ENCODE peak calls at places on chromosomes 6 and 20, in seven cellular contexts. U is H9, O is OCI-LY7, W is H1, D is HCT116, K is Karpas-422, E is endothelial cell of umbilical vein. G is an unnamed sample. For H3K4me1, the result is how much of the 10 kb centered on the place peaks cover.

GRCh38 chr6:105453968-105454367 is 51.1 kb upstream of the PREP start:
- DNase-seq in U (no peak), O (no peak), D (no peak), K (no peak), E (no peak), W (no peak), G (no peak)

GRCh38 chr20:49380245-49380875 is 102.1 kb downstream of the KCNB1 start:
- DNase-seq in U (peak), K (no peak), W (no peak), E (no peak), O (no peak), D (no peak), G (peak)

GRCh38 chr6:30493643-30494250 is 4.4 kb downstream of the HLA-E start:
- DNase-seq in W (no peak), E (peak), U (peak), O (no peak), D (no peak), K (peak), G (peak)

GRCh38 chr6:136114661-136115060 is 135.4 kb downstream of the MTFR2 start:
- DNase-seq in U (no peak), W (no peak), K (no peak), D (no peak), O (no peak), E (no peak), G (no peak)

GRCh38 chr6:29965873-29966601 is 23.7 kb downstream of the HLA-A start:
- DNase-seq in W (no peak), D (peak), U (peak), K (peak), E (peak), O (peak), G (peak)

GRCh38 chr6:101830501-101831031 is 437.1 kb downstream of the GRIK2 start:
- DNase-seq in D (no peak), W (no peak), O (no peak), K (no peak), E (no peak), U (no peak), G (peak)

GRCh38 chr6:8139451-8139850 is 37.1 kb upstream of the EEF1E1 start:
- DNase-seq in W (no peak), K (no peak), O (no peak), U (no peak), E (no peak), D (no peak), G (no peak)

GRCh38 chr6:133705731-133706130 is 183.2 kb upstream of the TCF21 start:
- DNase-seq in U (no peak), K (no peak), O (no peak), E (no peak), D (no peak), W (no peak), G (no peak)

GRCh38 chr6:73375216-73375615 is 5.5 kb upstream of the OOEP start:
- DNase-seq in K (no peak), U (no peak), D (no peak), O (no peak), W (no peak), E (no peak), G (no peak)

GRCh38 chr20:61437280-61438206 is 185.5 kb downstream of the CDH4 start:
- DNase-seq in W (no peak), O (no peak), K (no peak), E (no peak), D (no peak), U (peak), G (peak)

GRCh38 chr20:53736122-53736756 is 142.6 kb upstream of the ZNF217 start:
- DNase-seq in K (no peak), U (no peak), D (no peak), E (no peak), W (no peak), O (no peak), G (no peak)

GRCh38 chr6:111552241-111552744 is 53.4 kb downstream of the TRAF3IP2 start:
- DNase-seq in K (no peak), W (peak), D (no peak), U (peak), O (no peak), E (peak), G (peak)

GRCh38 chr20:1623501-1624250 is 3.9 kb upstream of the SIRPB1 start:
- DNase-seq in W (no peak), U (no peak), O (no peak), D (no peak), E (peak), K (no peak), G (no peak)

GRCh38 chr6:136524936-136525413 is 25.2 kb downstream of the MAP7 start:
- DNase-seq in D (no peak), U (no peak), O (no peak), W (no peak), K (no peak), E (no peak), G (no peak)

GRCh38 chr20:21702553-21703467 is 2.7 kb upstream of the PAX1 start:
- DNase-seq in U (peak), K (peak), W (no peak), O (no peak), D (no peak), E (peak), G (peak)

GRCh38 chr6:15065603-15066002 is 180.3 kb upstream of the JARID2 start:
- DNase-seq in D (no peak), E (no peak), U (no peak), K (no peak), O (no peak), W (no peak), G (no peak)

GRCh38 chr20:44736170-44737021 is 9.3 kb upstream of the KCNK15 start:
- DNase-seq in K (peak), D (peak), W (peak), U (peak), E (peak), O (peak), G (peak)

GRCh38 chr20:5870462-5871021 is 79.8 kb downstream of the TRMT6 start:
- DNase-seq in E (no peak), U (no peak), O (no peak), K (no peak), W (no peak), D (no peak), G (no peak)

GRCh38 chr6:84921891-84922290 is 157.5 kb upstream of the TBX18 start:
- DNase-seq in W (no peak), U (no peak), D (no peak), E (no peak), O (no peak), K (no peak), G (peak)

DNA sequence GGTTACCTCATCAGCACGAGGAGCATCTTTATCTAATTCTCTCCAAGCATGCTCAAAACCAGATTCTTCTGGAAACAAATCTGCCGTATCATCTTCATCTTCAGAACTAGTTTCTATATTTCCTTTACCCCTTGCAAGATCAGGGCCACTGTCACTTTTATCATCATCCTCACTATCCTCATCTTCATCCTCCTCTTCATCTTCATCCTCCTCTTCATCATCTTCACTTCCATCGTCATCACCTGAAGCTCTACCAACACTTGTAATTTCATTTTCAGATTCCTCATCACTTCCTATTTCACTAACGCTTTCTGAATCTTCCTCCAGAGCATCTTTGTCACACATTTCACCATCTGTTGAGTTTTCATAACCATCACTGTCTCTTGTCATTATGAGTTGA is 8.9 kb downstream of the ESF1 start:
- DNase-seq in W (no peak), E (no peak), D (no peak), U (no peak), O (no peak), K (no peak), G (no peak)
- H3K4me2 ChIP-seq in W (no peak), E (no peak), D (no peak), U (no peak), O (no peak), K (no peak), G (no peak)

GRCh38 chr20:15507151-15507550 is 1066.1 kb downstream of the KIF16B start:
- DNase-seq in D (no peak), K (no peak), W (no peak), U (no peak), E (no peak), O (no peak), G (no peak)
- H3K4me1 ChIP-seq in D (under half), K (under half), W (under half), U (under half), E (under half), O (under half), G (under half)

GRCh38 chr6:168459572-168459971 is 18.6 kb downstream of the SMOC2 start:
- DNase-seq in D (no peak), E (no peak), W (no peak), U (no peak), O (no peak), K (no peak), G (no peak)

GRCh38 chr6:168455847-168456530 is 15.0 kb downstream of the SMOC2 start:
- DNase-seq in K (no peak), O (no peak), D (no peak), U (no peak), E (no peak), W (no peak), G (no peak)

GRCh38 chr6:168452685-168453377 is 11.8 kb downstream of the SMOC2 start:
- DNase-seq in E (no peak), U (no peak), W (no peak), K (no peak), O (no peak), D (no peak), G (no peak)

GRCh38 chr6:168458101-168458500 is 17.1 kb downstream of the SMOC2 start:
- DNase-seq in O (no peak), E (no peak), D (no peak), W (no peak), U (no peak), K (no peak), G (no peak)

GRCh38 chr6:168456907-168457771 is 16.2 kb downstream of the SMOC2 start:
- DNase-seq in U (no peak), W (no peak), K (no peak), O (no peak), D (no peak), E (no peak), G (no peak)
- H3K4me2 ChIP-seq in U (no peak), W (no peak), K (no peak), O (no peak), D (no peak), E (no peak), G (no peak)

GRCh38 chr6:41559655-41560439 is 13.7 kb downstream of the FOXP4 start:
- DNase-seq in K (peak), U (no peak), O (no peak), D (no peak), W (no peak), E (no peak), G (no peak)
- H3K4me1 ChIP-seq in K (under half), U (under half), O (under half), D (under half), W (under half), E (under half), G (under half)

DNA sequence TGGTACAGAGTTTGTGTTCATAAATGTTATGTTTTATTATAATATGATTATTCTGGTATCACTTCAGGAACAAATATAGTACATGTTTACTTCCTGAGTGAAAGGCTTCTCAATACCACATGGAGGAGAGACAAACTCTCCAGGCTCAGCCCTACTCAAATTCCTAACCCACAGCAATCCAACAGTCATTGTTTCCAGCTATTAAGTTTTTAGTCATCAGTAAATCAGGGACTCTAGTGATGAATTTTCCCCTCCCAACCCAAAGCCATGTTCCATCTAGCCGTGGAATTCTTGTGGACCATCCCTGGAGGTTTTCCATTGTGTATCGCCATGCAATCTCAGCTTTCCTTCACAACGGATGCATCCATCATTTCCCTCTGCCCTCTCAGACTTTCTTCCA is 58.1 kb downstream of the ISM1 start:
- DNase-seq in W (no peak), O (no peak), U (no peak), D (no peak), K (no peak), E (no peak), G (no peak)
- H3K4me2 ChIP-seq in W (no peak), O (no peak), U (no peak), D (no peak), K (no peak), E (no peak), G (no peak)

GRCh38 chr6:7126759-7127158 is 19.0 kb downstream of the RREB1 start:
- DNase-seq in D (no peak), W (no peak), E (no peak), U (no peak), K (no peak), O (no peak), G (no peak)

GRCh38 chr6:7132398-7132797 is 24.6 kb downstream of the RREB1 start:
- DNase-seq in E (no peak), D (no peak), W (no peak), K (no peak), O (no peak), U (no peak), G (no peak)

GRCh38 chr6:7131390-7131789 is 23.6 kb downstream of the RREB1 start:
- DNase-seq in K (no peak), W (no peak), E (no peak), O (no peak), U (no peak), D (no peak), G (no peak)

GRCh38 chr6:7129784-7130569 is 22.2 kb downstream of the RREB1 start:
- DNase-seq in E (no peak), O (no peak), U (no peak), K (no peak), D (no peak), W (no peak), G (no peak)

GRCh38 chr6:7129360-7129759 is 21.6 kb downstream of the RREB1 start:
- DNase-seq in E (no peak), U (no peak), O (no peak), K (no peak), W (no peak), D (no peak), G (no peak)
- H3K4me1 ChIP-seq in E (under half), U (under half), O (under half), K (under half), W (under half), D (under half), G (under half)

DNA sequence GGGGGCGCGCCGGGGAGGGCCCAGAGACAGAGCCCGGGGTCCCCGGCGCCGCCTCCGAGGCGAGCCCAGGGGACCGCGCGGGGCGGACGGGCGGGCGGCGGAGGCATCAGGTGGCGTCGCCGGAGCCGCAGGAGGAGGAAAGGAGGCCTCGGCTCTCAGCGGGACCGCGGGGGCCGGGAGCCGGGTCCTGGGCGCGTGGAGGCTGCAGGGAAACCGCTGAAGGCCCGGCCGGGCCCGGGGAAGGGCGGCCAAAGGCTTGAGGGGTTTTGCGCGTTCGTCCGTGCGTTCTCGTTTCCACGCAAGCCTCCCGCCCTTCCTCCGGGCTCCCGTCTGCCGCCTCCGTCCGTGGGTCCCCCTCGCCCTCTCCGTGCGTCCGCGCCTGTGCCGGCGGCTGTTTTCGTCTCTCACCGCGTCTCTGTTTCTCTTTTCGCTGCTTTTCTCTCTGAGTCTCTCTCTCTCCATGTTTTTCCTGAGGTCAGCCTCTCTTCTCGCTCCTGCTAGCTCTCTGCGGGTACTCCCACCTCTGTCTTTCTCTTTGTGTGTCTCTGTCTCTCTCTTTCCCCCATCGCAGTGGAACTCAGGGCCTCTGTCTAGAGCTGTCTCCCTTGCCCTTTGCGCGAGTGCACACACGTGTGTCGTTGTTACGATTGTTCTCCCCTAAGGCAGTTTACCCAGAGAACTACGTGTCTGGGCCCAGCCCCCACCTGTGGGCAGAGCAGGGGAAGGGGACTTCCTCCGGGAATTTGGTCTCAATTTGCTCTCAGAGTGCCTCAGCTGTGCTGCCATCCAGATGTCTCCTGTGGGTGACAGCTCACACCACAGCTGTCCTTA is 2.1 kb downstream of the IRF4 start:
- DNase-seq in E (no peak), K (no peak), W (no peak), O (peak), U (no peak), D (no peak), G (peak)
- H3K4me2 ChIP-seq in E (no peak), K (no peak), W (peak), O (peak), U (peak), D (no peak), G (peak)